ENCODE peak calls at places on chromosomes 11 and 22, in nine cellular contexts. One of them, this sample, is unnamed.
A peak's percentile ranks its signal among the peaks of the same experiment; 100 is the strongest.

GRCh38 chr11:17117262-17117661 is 39.8 kb upstream of the RPS13 start:
- DNase-seq in Calu3: no peak
- DNase-seq in nephron progenitor cell: no peak
- DNase-seq in right lobe of liver: no peak
- DNase-seq in astrocyte of the spinal cord: no peak
- DNase-seq in RWPE1: peak; percentile 3
- DNase-seq in AG04450: no peak
- DNase-seq in CD8-positive, alpha-beta T cell: no peak
- DNase-seq in Panc1: no peak
- DNase-seq in this sample: no peak

GRCh38 chr11:34065505-34066203 is 14.1 kb downstream of the CAPRIN1 start:
- DNase-seq in Calu3: no peak
- DNase-seq in nephron progenitor cell: no peak
- DNase-seq in right lobe of liver: no peak
- DNase-seq in astrocyte of the spinal cord: peak; percentile 35
- DNase-seq in RWPE1: no peak
- DNase-seq in AG04450: no peak
- DNase-seq in CD8-positive, alpha-beta T cell: no peak
- DNase-seq in Panc1: no peak
- DNase-seq in this sample: no peak

GRCh38 chr11:69963533-69964246 is 114.4 kb upstream of the ANO1 start:
- DNase-seq in Calu3: no peak
- DNase-seq in nephron progenitor cell: no peak
- DNase-seq in right lobe of liver: no peak
- DNase-seq in astrocyte of the spinal cord: peak; percentile 5
- DNase-seq in RWPE1: no peak
- DNase-seq in AG04450: no peak
- DNase-seq in CD8-positive, alpha-beta T cell: no peak
- DNase-seq in Panc1: no peak
- DNase-seq in this sample: no peak

GRCh38 chr11:128040603-128041002 is 546.8 kb downstream of the ETS1 start:
- DNase-seq in Calu3: no peak
- DNase-seq in nephron progenitor cell: no peak
- DNase-seq in right lobe of liver: no peak
- DNase-seq in astrocyte of the spinal cord: no peak
- DNase-seq in RWPE1: no peak
- DNase-seq in AG04450: no peak
- DNase-seq in CD8-positive, alpha-beta T cell: no peak
- DNase-seq in Panc1: no peak
- DNase-seq in this sample: no peak

GRCh38 chr22:20268350-20269012 is 363 bp upstream of the RTN4R start:
- DNase-seq in Calu3: peak; percentile 80
- DNase-seq in nephron progenitor cell: peak; percentile 83
- DNase-seq in right lobe of liver: peak; percentile 73
- DNase-seq in astrocyte of the spinal cord: no peak
- DNase-seq in RWPE1: peak; percentile 44
- DNase-seq in AG04450: no peak
- DNase-seq in CD8-positive, alpha-beta T cell: peak; percentile 36
- DNase-seq in Panc1: no peak
- DNase-seq in this sample: peak; percentile 88

GRCh38 chr22:46069518-46070214 is 80.7 kb upstream of the PPARA start:
- DNase-seq in Calu3: peak; percentile 95
- DNase-seq in nephron progenitor cell: no peak
- DNase-seq in right lobe of liver: peak; percentile 91
- DNase-seq in astrocyte of the spinal cord: peak; percentile 94
- DNase-seq in RWPE1: peak; percentile 64
- DNase-seq in AG04450: peak; percentile 54
- DNase-seq in CD8-positive, alpha-beta T cell: no peak
- DNase-seq in Panc1: peak; percentile 84
- DNase-seq in this sample: no peak

GRCh38 chr11:43758942-43759341 is 78.4 kb downstream of the HSD17B12 start:
- DNase-seq in Calu3: no peak
- DNase-seq in nephron progenitor cell: no peak
- DNase-seq in right lobe of liver: no peak
- DNase-seq in astrocyte of the spinal cord: no peak
- DNase-seq in RWPE1: no peak
- DNase-seq in AG04450: no peak
- DNase-seq in CD8-positive, alpha-beta T cell: no peak
- DNase-seq in Panc1: no peak
- DNase-seq in this sample: no peak

GRCh38 chr22:27906241-27906640 is 12.8 kb downstream of the PITPNB start:
- DNase-seq in Calu3: no peak
- DNase-seq in nephron progenitor cell: no peak
- DNase-seq in right lobe of liver: no peak
- DNase-seq in astrocyte of the spinal cord: peak; percentile 20
- DNase-seq in RWPE1: no peak
- DNase-seq in AG04450: no peak
- DNase-seq in CD8-positive, alpha-beta T cell: no peak
- DNase-seq in Panc1: no peak
- DNase-seq in this sample: no peak

GRCh38 chr11:115500547-115501503 is 3.4 kb downstream of the CADM1 start:
- DNase-seq in Calu3: no peak
- DNase-seq in nephron progenitor cell: no peak
- DNase-seq in right lobe of liver: no peak
- DNase-seq in astrocyte of the spinal cord: no peak
- DNase-seq in RWPE1: no peak
- DNase-seq in AG04450: no peak
- DNase-seq in CD8-positive, alpha-beta T cell: no peak
- DNase-seq in Panc1: no peak
- DNase-seq in this sample: no peak

GRCh38 chr11:117901601-117902000 is 25.1 kb upstream of the FXYD6 start:
- DNase-seq in Calu3: no peak
- DNase-seq in nephron progenitor cell: no peak
- DNase-seq in right lobe of liver: no peak
- DNase-seq in astrocyte of the spinal cord: no peak
- DNase-seq in RWPE1: no peak
- DNase-seq in AG04450: no peak
- DNase-seq in CD8-positive, alpha-beta T cell: no peak
- DNase-seq in Panc1: no peak
- DNase-seq in this sample: no peak

GRCh38 chr11:44814881-44815592 is 88.3 kb downstream of the TSPAN18 start:
- DNase-seq in Calu3: no peak
- DNase-seq in nephron progenitor cell: no peak
- DNase-seq in right lobe of liver: no peak
- DNase-seq in astrocyte of the spinal cord: peak; percentile 3
- DNase-seq in RWPE1: no peak
- DNase-seq in AG04450: no peak
- DNase-seq in CD8-positive, alpha-beta T cell: no peak
- DNase-seq in Panc1: no peak
- DNase-seq in this sample: no peak

GRCh38 chr22:26553056-26553752 is 36.7 kb downstream of the TPST2 start:
- DNase-seq in Calu3: no peak
- DNase-seq in nephron progenitor cell: no peak
- DNase-seq in right lobe of liver: no peak
- DNase-seq in astrocyte of the spinal cord: peak; percentile 85
- DNase-seq in RWPE1: peak; percentile 56
- DNase-seq in AG04450: peak; percentile 77
- DNase-seq in CD8-positive, alpha-beta T cell: no peak
- DNase-seq in Panc1: no peak
- DNase-seq in this sample: no peak

DNA sequence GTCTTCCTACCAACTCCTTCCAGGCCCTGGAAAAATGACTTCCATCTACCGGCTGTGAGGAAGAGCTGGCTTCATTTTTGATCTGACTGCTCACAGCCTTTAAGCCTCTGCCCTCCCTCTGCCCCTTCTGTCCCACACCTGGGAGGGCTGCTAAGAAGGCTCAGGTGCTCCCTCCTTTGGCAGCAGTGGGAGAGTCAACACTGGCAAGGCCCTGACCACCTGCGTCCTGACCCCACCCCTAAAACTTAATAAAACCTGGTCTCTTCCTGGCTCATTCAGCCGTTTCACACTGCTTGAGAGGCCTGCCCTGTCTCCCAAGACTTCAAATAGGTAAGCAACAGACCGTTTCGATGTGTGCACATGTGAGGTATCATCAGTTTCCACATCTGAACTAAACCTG is 52.1 kb upstream of the NFRKB start:
- DNase-seq in Calu3: no peak
- DNase-seq in nephron progenitor cell: no peak
- DNase-seq in right lobe of liver: no peak
- DNase-seq in astrocyte of the spinal cord: no peak
- DNase-seq in RWPE1: no peak
- DNase-seq in AG04450: no peak
- DNase-seq in CD8-positive, alpha-beta T cell: no peak
- DNase-seq in Panc1: no peak
- DNase-seq in this sample: no peak
- TF ChIP-seq CTCF in Calu3: no peak
- TF ChIP-seq CTCF in nephron progenitor cell: no peak
- TF ChIP-seq CTCF in right lobe of liver: no peak
- TF ChIP-seq CTCF in astrocyte of the spinal cord: no peak
- TF ChIP-seq CTCF in RWPE1: no peak
- TF ChIP-seq CTCF in AG04450: no peak
- TF ChIP-seq CTCF in CD8-positive, alpha-beta T cell: no peak
- TF ChIP-seq CTCF in Panc1: no peak
- TF ChIP-seq CTCF in this sample: no peak

GRCh38 chr22:31161386-31161785 is 1.4 kb downstream of the RNF185 start:
- DNase-seq in Calu3: no peak
- DNase-seq in nephron progenitor cell: no peak
- DNase-seq in right lobe of liver: no peak
- DNase-seq in astrocyte of the spinal cord: no peak
- DNase-seq in RWPE1: no peak
- DNase-seq in AG04450: no peak
- DNase-seq in CD8-positive, alpha-beta T cell: no peak
- DNase-seq in Panc1: no peak
- DNase-seq in this sample: no peak

GRCh38 chr22:31160328-31160978 is 471 bp downstream of the RNF185 start:
- DNase-seq in Calu3: no peak
- DNase-seq in nephron progenitor cell: peak; percentile 20
- DNase-seq in right lobe of liver: no peak
- DNase-seq in astrocyte of the spinal cord: peak; percentile 7
- DNase-seq in RWPE1: peak; percentile 36
- DNase-seq in AG04450: no peak
- DNase-seq in CD8-positive, alpha-beta T cell: no peak
- DNase-seq in Panc1: no peak
- DNase-seq in this sample: no peak

GRCh38 chr22:31162015-31162765 is 2.2 kb downstream of the RNF185 start:
- DNase-seq in Calu3: no peak
- DNase-seq in nephron progenitor cell: no peak
- DNase-seq in right lobe of liver: no peak
- DNase-seq in astrocyte of the spinal cord: no peak
- DNase-seq in RWPE1: no peak
- DNase-seq in AG04450: no peak
- DNase-seq in CD8-positive, alpha-beta T cell: no peak
- DNase-seq in Panc1: no peak
- DNase-seq in this sample: no peak
- TF ChIP-seq CTCF in Calu3: no peak
- TF ChIP-seq CTCF in nephron progenitor cell: no peak
- TF ChIP-seq CTCF in right lobe of liver: no peak
- TF ChIP-seq CTCF in astrocyte of the spinal cord: no peak
- TF ChIP-seq CTCF in RWPE1: no peak
- TF ChIP-seq CTCF in AG04450: no peak
- TF ChIP-seq CTCF in CD8-positive, alpha-beta T cell: no peak
- TF ChIP-seq CTCF in Panc1: no peak
- TF ChIP-seq CTCF in this sample: no peak

GRCh38 chr11:63510360-63511130 is 4.7 kb downstream of the LGALS12 start:
- DNase-seq in Calu3: no peak
- DNase-seq in nephron progenitor cell: no peak
- DNase-seq in right lobe of liver: peak; percentile 87
- DNase-seq in astrocyte of the spinal cord: peak; percentile 72
- DNase-seq in RWPE1: no peak
- DNase-seq in AG04450: no peak
- DNase-seq in CD8-positive, alpha-beta T cell: no peak
- DNase-seq in Panc1: no peak
- DNase-seq in this sample: no peak
- TF ChIP-seq CTCF in Calu3: no peak
- TF ChIP-seq CTCF in nephron progenitor cell: no peak
- TF ChIP-seq CTCF in right lobe of liver: peak; percentile 17
- TF ChIP-seq CTCF in astrocyte of the spinal cord: no peak
- TF ChIP-seq CTCF in RWPE1: no peak
- TF ChIP-seq CTCF in AG04450: no peak
- TF ChIP-seq CTCF in CD8-positive, alpha-beta T cell: no peak
- TF ChIP-seq CTCF in Panc1: no peak
- TF ChIP-seq CTCF in this sample: no peak

GRCh38 chr11:46345131-46345597 is 2.1 kb upstream of the DGKZ start:
- DNase-seq in Calu3: no peak
- DNase-seq in nephron progenitor cell: no peak
- DNase-seq in right lobe of liver: peak; percentile 78
- DNase-seq in astrocyte of the spinal cord: no peak
- DNase-seq in RWPE1: peak; percentile 62
- DNase-seq in AG04450: no peak
- DNase-seq in CD8-positive, alpha-beta T cell: no peak
- DNase-seq in Panc1: no peak
- DNase-seq in this sample: peak; percentile 76
- TF ChIP-seq CTCF in Calu3: no peak
- TF ChIP-seq CTCF in nephron progenitor cell: no peak
- TF ChIP-seq CTCF in right lobe of liver: no peak
- TF ChIP-seq CTCF in astrocyte of the spinal cord: no peak
- TF ChIP-seq CTCF in RWPE1: no peak
- TF ChIP-seq CTCF in AG04450: no peak
- TF ChIP-seq CTCF in CD8-positive, alpha-beta T cell: no peak
- TF ChIP-seq CTCF in Panc1: no peak
- TF ChIP-seq CTCF in this sample: no peak

GRCh38 chr11:119153049-119153818 is 4.4 kb downstream of the ABCG4 start:
- DNase-seq in Calu3: no peak
- DNase-seq in nephron progenitor cell: no peak
- DNase-seq in right lobe of liver: no peak
- DNase-seq in astrocyte of the spinal cord: no peak
- DNase-seq in RWPE1: no peak
- DNase-seq in AG04450: no peak
- DNase-seq in CD8-positive, alpha-beta T cell: no peak
- DNase-seq in Panc1: no peak
- DNase-seq in this sample: no peak
- TF ChIP-seq CTCF in Calu3: no peak
- TF ChIP-seq CTCF in nephron progenitor cell: peak; percentile 8
- TF ChIP-seq CTCF in right lobe of liver: no peak
- TF ChIP-seq CTCF in astrocyte of the spinal cord: no peak
- TF ChIP-seq CTCF in RWPE1: no peak
- TF ChIP-seq CTCF in AG04450: no peak
- TF ChIP-seq CTCF in CD8-positive, alpha-beta T cell: no peak
- TF ChIP-seq CTCF in Panc1: peak; percentile 48
- TF ChIP-seq CTCF in this sample: no peak

GRCh38 chr11:64086263-64086938 is 50.7 kb downstream of the FLRT1 start:
- DNase-seq in Calu3: no peak
- DNase-seq in nephron progenitor cell: no peak
- DNase-seq in right lobe of liver: no peak
- DNase-seq in astrocyte of the spinal cord: no peak
- DNase-seq in RWPE1: no peak
- DNase-seq in AG04450: no peak
- DNase-seq in CD8-positive, alpha-beta T cell: no peak
- DNase-seq in Panc1: no peak
- DNase-seq in this sample: no peak

GRCh38 chr11:64089027-64089360 is 53.3 kb downstream of the FLRT1 start:
- DNase-seq in Calu3: no peak
- DNase-seq in nephron progenitor cell: no peak
- DNase-seq in right lobe of liver: no peak
- DNase-seq in astrocyte of the spinal cord: no peak
- DNase-seq in RWPE1: no peak
- DNase-seq in AG04450: no peak
- DNase-seq in CD8-positive, alpha-beta T cell: no peak
- DNase-seq in Panc1: no peak
- DNase-seq in this sample: no peak

GRCh38 chr11:64089493-64089892 is 53.8 kb downstream of the FLRT1 start:
- DNase-seq in Calu3: no peak
- DNase-seq in nephron progenitor cell: no peak
- DNase-seq in right lobe of liver: no peak
- DNase-seq in astrocyte of the spinal cord: no peak
- DNase-seq in RWPE1: no peak
- DNase-seq in AG04450: no peak
- DNase-seq in CD8-positive, alpha-beta T cell: no peak
- DNase-seq in Panc1: no peak
- DNase-seq in this sample: no peak

GRCh38 chr11:64089915-64090810 is 54.4 kb downstream of the FLRT1 start:
- DNase-seq in Calu3: no peak
- DNase-seq in nephron progenitor cell: no peak
- DNase-seq in right lobe of liver: no peak
- DNase-seq in astrocyte of the spinal cord: no peak
- DNase-seq in RWPE1: no peak
- DNase-seq in AG04450: no peak
- DNase-seq in CD8-positive, alpha-beta T cell: no peak
- DNase-seq in Panc1: no peak
- DNase-seq in this sample: no peak

GRCh38 chr11:64088159-64089026 is 52.7 kb downstream of the FLRT1 start:
- DNase-seq in Calu3: no peak
- DNase-seq in nephron progenitor cell: no peak
- DNase-seq in right lobe of liver: no peak
- DNase-seq in astrocyte of the spinal cord: no peak
- DNase-seq in RWPE1: no peak
- DNase-seq in AG04450: no peak
- DNase-seq in CD8-positive, alpha-beta T cell: no peak
- DNase-seq in Panc1: no peak
- DNase-seq in this sample: peak; percentile 46
- TF ChIP-seq CTCF in Calu3: peak; percentile 53
- TF ChIP-seq CTCF in nephron progenitor cell: no peak
- TF ChIP-seq CTCF in right lobe of liver: peak; percentile 14
- TF ChIP-seq CTCF in astrocyte of the spinal cord: peak; percentile 20
- TF ChIP-seq CTCF in RWPE1: peak; percentile 21
- TF ChIP-seq CTCF in AG04450: peak; percentile 12
- TF ChIP-seq CTCF in CD8-positive, alpha-beta T cell: no peak
- TF ChIP-seq CTCF in Panc1: peak; percentile 88
- TF ChIP-seq CTCF in this sample: no peak